ENCODE peak calls at places on chromosomes 7 and 10, in nine cellular contexts. Q is hypothalamus; G is activated CD4-positive, alpha-beta T cell treated with anti-CD3 and anti-CD28 coated beads, Interleukin-2, amount 50 U/mL, for 1 hour; K is activated CD8-positive, alpha-beta memory T cell treated with anti-CD3 and anti-CD28 coated beads for 48 hours; I is nucleus accumbens; N is neuronal stem cell; P is stimulated activated CD4-positive, alpha-beta T cell treated with anti-CD3 and anti-CD28 coated beads, Interleukin-1b, Interleukin-23, amount 100 ng/mL, for 24 hours; R is cardiac muscle cell; J is AG09319. W is an unnamed sample.

GRCh38 chr7:82445226-82445625 is 1.6 kb upstream of the CACNA2D1 start:
- DNase-seq in Q (no peak), G (no peak), K (no peak), I (no peak), N (peak), P (no peak), R (no peak), J (no peak), W (no peak)

GRCh38 chr10:91347529-91347928 is 62.6 kb upstream of the HECTD2 start:
- DNase-seq in Q (no peak), G (no peak), K (no peak), I (no peak), N (no peak), P (no peak), R (no peak), J (no peak), W (no peak)

GRCh38 chr10:22185586-22185985 is 32.2 kb downstream of the EBLN1 start:
- DNase-seq in Q (no peak), G (no peak), K (no peak), I (no peak), N (no peak), P (no peak), R (no peak), J (no peak), W (no peak)

GRCh38 chr10:24722676-24723385 is 856 bp downstream of the ARHGAP21 start:
- DNase-seq in Q (peak), G (peak), K (peak), I (peak), N (peak), P (peak), R (peak), J (no peak), W (peak)

GRCh38 chr7:122675011-122675410 is 23.9 kb downstream of the RNF133 start:
- DNase-seq in Q (no peak), G (no peak), K (no peak), I (no peak), N (no peak), P (no peak), R (peak), J (no peak), W (no peak)

GRCh38 chr10:78388331-78389050 is 354.8 kb downstream of the RPS24 start:
- DNase-seq in Q (no peak), G (no peak), K (no peak), I (no peak), N (no peak), P (no peak), R (no peak), J (no peak), W (no peak)

GRCh38 chr7:138205614-138206150 is 129.4 kb downstream of the AKR1D1 start:
- DNase-seq in Q (no peak), G (no peak), K (no peak), I (no peak), N (no peak), P (no peak), R (peak), J (no peak), W (no peak)

GRCh38 chr10:119413738-119414611 is 128.5 kb downstream of the RGS10 start:
- DNase-seq in Q (no peak), G (no peak), K (no peak), I (no peak), N (no peak), P (no peak), R (peak), J (peak), W (no peak)

GRCh38 chr10:98357208-98357836 is 57.7 kb downstream of the PYROXD2 start:
- DNase-seq in Q (no peak), G (no peak), K (no peak), I (no peak), N (no peak), P (no peak), R (peak), J (no peak), W (no peak)

GRCh38 chr7:16129431-16130126 is 291.8 kb downstream of the CRPPA start:
- DNase-seq in Q (no peak), G (no peak), K (no peak), I (no peak), N (no peak), P (no peak), R (peak), J (no peak), W (no peak)

GRCh38 chr7:99365318-99366141 is 9.0 kb upstream of the ARPC1B start:
- DNase-seq in Q (peak), G (peak), K (no peak), I (no peak), N (no peak), P (no peak), R (no peak), J (no peak), W (no peak)

GRCh38 chr7:101093907-101094306 is 8.6 kb downstream of the TRIM56 start:
- DNase-seq in Q (no peak), G (no peak), K (no peak), I (no peak), N (no peak), P (no peak), R (peak), J (no peak), W (no peak)

GRCh38 chr7:130781346-130781745 is 47.3 kb upstream of the KLF14 start:
- DNase-seq in Q (no peak), G (no peak), K (no peak), I (no peak), N (no peak), P (no peak), R (no peak), J (no peak), W (no peak)

GRCh38 chr7:23473848-23474097 is 3.5 kb upstream of the IGF2BP3 start:
- DNase-seq in Q (no peak), G (no peak), K (no peak), I (no peak), N (no peak), P (no peak), R (no peak), J (no peak), W (no peak)

GRCh38 chr7:136956671-136957070 is 88.2 kb downstream of the CHRM2 start:
- DNase-seq in Q (no peak), G (no peak), K (no peak), I (no peak), N (no peak), P (no peak), R (peak), J (no peak), W (no peak)

GRCh38 chr7:116614509-116615285 is 57.3 kb upstream of the MET start:
- DNase-seq in Q (no peak), G (no peak), K (no peak), I (no peak), N (no peak), P (no peak), R (no peak), J (no peak), W (no peak)

GRCh38 chr7:117320523-117320922 is 2.3 kb downstream of the WNT2 start:
- DNase-seq in Q (no peak), G (no peak), K (no peak), I (no peak), N (no peak), P (no peak), R (no peak), J (no peak), W (no peak)

GRCh38 chr10:62640386-62640785 is 164.1 kb upstream of the ADO start:
- DNase-seq in Q (no peak), G (no peak), K (no peak), I (no peak), N (no peak), P (no peak), R (peak), J (no peak), W (no peak)

GRCh38 chr7:78398081-78398480 is 599.5 kb downstream of the PHTF2 start:
- DNase-seq in Q (no peak), G (no peak), K (no peak), I (no peak), N (no peak), P (no peak), R (no peak), J (no peak), W (no peak)

GRCh38 chr10:124225029-124225467 is 131.7 kb upstream of the CHST15 start:
- DNase-seq in Q (no peak), G (no peak), K (no peak), I (no peak), N (no peak), P (no peak), R (no peak), J (no peak), W (no peak)

GRCh38 chr10:16742165-16742960 is 74.9 kb downstream of the RSU1 start:
- DNase-seq in Q (no peak), G (no peak), K (no peak), I (no peak), N (no peak), P (no peak), R (no peak), J (no peak), W (no peak)

GRCh38 chr10:59090804-59091203 is 85.6 kb upstream of the PHYHIPL start:
- DNase-seq in Q (no peak), G (no peak), K (no peak), I (no peak), N (no peak), P (no peak), R (no peak), J (no peak), W (no peak)

GRCh38 chr10:85922363-85923129 is 444.0 kb downstream of the GRID1 start:
- DNase-seq in Q (no peak), G (no peak), K (no peak), I (no peak), N (no peak), P (no peak), R (no peak), J (no peak), W (no peak)

GRCh38 chr7:333399-333776 is 43.4 kb downstream of the FOXL3 start:
- DNase-seq in Q (no peak), G (no peak), K (no peak), I (no peak), N (peak), P (no peak), R (peak), J (no peak), W (no peak)

GRCh38 chr7:25642849-25643248 is 414.6 kb upstream of the NPVF start:
- DNase-seq in Q (no peak), G (no peak), K (no peak), I (no peak), N (no peak), P (no peak), R (no peak), J (no peak), W (no peak)

GRCh38 chr10:122113161-122113944 is 124.4 kb downstream of the TACC2 start:
- DNase-seq in Q (peak), G (no peak), K (no peak), I (no peak), N (peak), P (no peak), R (peak), J (no peak), W (no peak)

GRCh38 chr10:94630017-94630688 is 53.4 kb upstream of the CYP2C18 start:
- DNase-seq in Q (no peak), G (no peak), K (no peak), I (no peak), N (peak), P (no peak), R (peak), J (no peak), W (no peak)

GRCh38 chr7:113891031-113891350 is 27.8 kb downstream of the PPP1R3A start:
- DNase-seq in Q (no peak), G (no peak), K (no peak), I (no peak), N (no peak), P (no peak), R (no peak), J (no peak), W (no peak)

GRCh38 chr10:69497235-69497561 is 45.9 kb downstream of the TSPAN15 start:
- DNase-seq in Q (peak), G (no peak), K (no peak), I (peak), N (no peak), P (no peak), R (no peak), J (no peak), W (no peak)

GRCh38 chr10:45817130-45817859 is 30.0 kb downstream of the AGAP4 start:
- DNase-seq in Q (no peak), G (no peak), K (no peak), I (no peak), N (no peak), P (no peak), R (no peak), J (no peak), W (no peak)

GRCh38 chr7:158428842-158429753 is 158.5 kb downstream of the PTPRN2 start:
- DNase-seq in Q (no peak), G (no peak), K (no peak), I (no peak), N (no peak), P (no peak), R (no peak), J (no peak), W (no peak)

GRCh38 chr10:25117757-25118156 is 57.0 kb upstream of the GPR158 start:
- DNase-seq in Q (no peak), G (no peak), K (no peak), I (no peak), N (no peak), P (no peak), R (peak), J (no peak), W (no peak)

GRCh38 chr7:30795161-30795943 is 24.1 kb downstream of the MINDY4 start:
- DNase-seq in Q (no peak), G (no peak), K (no peak), I (no peak), N (no peak), P (no peak), R (no peak), J (no peak), W (no peak)

GRCh38 chr10:92855560-92855959 is 7.2 kb downstream of the EXOC6 start:
- DNase-seq in Q (no peak), G (no peak), K (no peak), I (no peak), N (no peak), P (no peak), R (no peak), J (no peak), W (no peak)

GRCh38 chr7:115707236-115707635 is 323.3 kb downstream of the TFEC start:
- DNase-seq in Q (no peak), G (no peak), K (no peak), I (no peak), N (no peak), P (no peak), R (peak), J (peak), W (no peak)

GRCh38 chr10:121313119-121313858 is 285.0 kb downstream of the FGFR2 start:
- DNase-seq in Q (no peak), G (no peak), K (no peak), I (no peak), N (no peak), P (no peak), R (peak), J (no peak), W (no peak)

GRCh38 chr7:36090976-36091375 is 62.1 kb upstream of the EEPD1 start:
- DNase-seq in Q (no peak), G (no peak), K (no peak), I (no peak), N (no peak), P (no peak), R (no peak), J (no peak), W (no peak)

W was measured in GM18507.